ENCODE peak calls at places on chromosomes 16 and 17, in five cellular contexts. Q, B, A, J and H are unnamed samples.
A peak's percentile ranks its signal among the peaks of the same experiment; 100 is the strongest.

GRCh38 chr17:56939869-56940484 is 20.9 kb downstream of the COIL start:
- DNase-seq in Q (peak; percentile 61), B (no peak), A (peak; percentile 80), J (no peak), H (no peak)

GRCh38 chr16:85284138-85284897 is 172.0 kb upstream of the CIBAR2 start:
- DNase-seq in Q (no peak), B (no peak), A (no peak), J (no peak), H (no peak)

GRCh38 chr17:34378664-34379101 is 15.7 kb upstream of the CCL1 start:
- DNase-seq in Q (no peak), B (peak; percentile 28), A (no peak), J (no peak), H (no peak)

GRCh38 chr16:74760007-74760767 is 14.4 kb downstream of the FA2H start:
- DNase-seq in Q (no peak), B (no peak), A (peak; percentile 84), J (no peak), H (no peak)

GRCh38 chr17:2192367-2193028 is 111.1 kb downstream of the SMG6 start:
- DNase-seq in Q (peak; percentile 52), B (peak; percentile 19), A (peak; percentile 54), J (peak; percentile 81), H (no peak)

GRCh38 chr16:4358831-4359561 is 7.9 kb upstream of the PAM16 start:
- DNase-seq in Q (peak; percentile 38), B (peak; percentile 59), A (peak; percentile 69), J (peak; percentile 83), H (peak; percentile 44)

GRCh38 chr17:39979021-39979660 is 1.5 kb upstream of the PSMD3 start:
- DNase-seq in Q (no peak), B (no peak), A (no peak), J (no peak), H (no peak)

GRCh38 chr16:8173111-8173644 is 417.1 kb downstream of the TMEM114 start:
- DNase-seq in Q (peak; percentile 80), B (peak; percentile 68), A (peak; percentile 74), J (no peak), H (no peak)

GRCh38 chr17:80263253-80264047 is 2.8 kb downstream of the RNF213 start:
- DNase-seq in Q (peak; percentile 97), B (peak; percentile 94), A (peak; percentile 66), J (peak; percentile 86), H (peak; percentile 76)

GRCh38 chr16:985237-985636 is 3.7 kb downstream of the SOX8 start:
- DNase-seq in Q (no peak), B (no peak), A (no peak), J (no peak), H (no peak)

GRCh38 chr17:33973491-33973890 is 281.6 kb upstream of the CCL2 start:
- DNase-seq in Q (no peak), B (no peak), A (no peak), J (no peak), H (no peak)

GRCh38 chr17:81950501-81950900 is 3.5 kb upstream of the MYADML2 start:
- DNase-seq in Q (no peak), B (no peak), A (no peak), J (no peak), H (no peak)

GRCh38 chr16:35414139-35414538 is 1954.7 kb downstream of the TP53TG3F start:
- DNase-seq in Q (no peak), B (no peak), A (no peak), J (no peak), H (no peak)

GRCh38 chr17:64146418-64147109 is 16.6 kb upstream of the ERN1 start:
- DNase-seq in Q (peak; percentile 46), B (peak; percentile 60), A (peak; percentile 31), J (no peak), H (peak; percentile 64)

GRCh38 chr16:77171750-77172635 is 19.0 kb upstream of the MON1B start:
- DNase-seq in Q (peak; percentile 54), B (no peak), A (peak; percentile 65), J (no peak), H (no peak)

GRCh38 chr16:3187798-3188674 is at the start of gene OR1F1:
- DNase-seq in Q (no peak), B (no peak), A (peak; percentile 69), J (peak; percentile 64), H (no peak)

GRCh38 chr17:35127751-35128514 is 6.5 kb downstream of the FNDC8 start:
- DNase-seq in Q (no peak), B (no peak), A (no peak), J (no peak), H (no peak)

GRCh38 chr17:55745258-55745657 is 5.6 kb upstream of the PCTP start:
- DNase-seq in Q (no peak), B (no peak), A (no peak), J (no peak), H (no peak)

GRCh38 chr17:7403902-7404736 is at the start of gene TMEM256:
- DNase-seq in Q (peak; percentile 100), B (peak; percentile 99), A (peak; percentile 98), J (peak; percentile 94), H (peak; percentile 98)

GRCh38 chr16:49588729-49589384 is 215.3 kb downstream of the C16orf78 start:
- DNase-seq in Q (no peak), B (no peak), A (no peak), J (no peak), H (no peak)

GRCh38 chr16:31149894-31150890 is at the start of gene PRSS36:
- DNase-seq in Q (no peak), B (peak; percentile 35), A (no peak), J (no peak), H (no peak)

GRCh38 chr17:13757871-13758270 is 156.1 kb upstream of the HS3ST3A1 start:
- DNase-seq in Q (no peak), B (no peak), A (no peak), J (no peak), H (no peak)

GRCh38 chr17:57984226-57984890 is 3.7 kb downstream of the VEZF1 start:
- DNase-seq in Q (no peak), B (no peak), A (no peak), J (no peak), H (no peak)

GRCh38 chr16:71711789-71712188 is 12.7 kb downstream of the PHLPP2 start:
- DNase-seq in Q (peak; percentile 39), B (no peak), A (no peak), J (no peak), H (no peak)

GRCh38 chr16:71707199-71707598 is 17.3 kb downstream of the PHLPP2 start:
- DNase-seq in Q (no peak), B (no peak), A (no peak), J (no peak), H (no peak)

GRCh38 chr16:71709231-71709781 is 15.2 kb downstream of the PHLPP2 start:
- DNase-seq in Q (peak; percentile 89), B (no peak), A (no peak), J (no peak), H (no peak)

GRCh38 chr16:71708696-71709095 is 15.8 kb downstream of the PHLPP2 start:
- DNase-seq in Q (no peak), B (no peak), A (no peak), J (no peak), H (no peak)

GRCh38 chr16:71712501-71712900 is 12.0 kb downstream of the PHLPP2 start:
- DNase-seq in Q (no peak), B (no peak), A (no peak), J (no peak), H (no peak)
- H3K27ac ChIP-seq in Q (no peak overlapping the region), B (no peak overlapping the region), A (no peak overlapping the region), J (no peak overlapping the region), H (no peak overlapping the region)

GRCh38 chr17:12731839-12732238 is 57.5 kb upstream of the ARHGAP44 start:
- DNase-seq in Q (no peak), B (no peak), A (no peak), J (no peak), H (no peak)

GRCh38 chr17:12732366-12732765 is 56.9 kb upstream of the ARHGAP44 start:
- DNase-seq in Q (no peak), B (no peak), A (no peak), J (no peak), H (no peak)

GRCh38 chr17:12737740-12738469 is 51.4 kb upstream of the ARHGAP44 start:
- DNase-seq in Q (no peak), B (no peak), A (no peak), J (no peak), H (no peak)

GRCh38 chr17:12736526-12736925 is 52.8 kb upstream of the ARHGAP44 start:
- DNase-seq in Q (peak; percentile 68), B (no peak), A (no peak), J (no peak), H (no peak)

GRCh38 chr17:12734852-12735430 is 54.4 kb upstream of the ARHGAP44 start:
- DNase-seq in Q (peak; percentile 84), B (no peak), A (no peak), J (no peak), H (no peak)
- H3K27ac ChIP-seq in Q (peak overlapping the region; percentile 39), B (no peak overlapping the region), A (no peak overlapping the region), J (no peak overlapping the region), H (no peak overlapping the region)

GRCh38 chr16:11255737-11256656 is at the start of gene SOCS1:
- DNase-seq in Q (peak; percentile 83), B (peak; percentile 88), A (peak; percentile 83), J (peak; percentile 92), H (peak; percentile 78)

GRCh38 chr16:11253009-11253994 is 2.7 kb downstream of the SOCS1 start:
- DNase-seq in Q (no peak), B (no peak), A (no peak), J (peak; percentile 58), H (no peak)

GRCh38 chr16:11254913-11255736 is 879 bp downstream of the SOCS1 start:
- DNase-seq in Q (peak; percentile 47), B (peak; percentile 60), A (peak; percentile 49), J (peak; percentile 84), H (no peak)

GRCh38 chr16:11252482-11252931 is 3.5 kb downstream of the SOCS1 start:
- DNase-seq in Q (no peak), B (no peak), A (no peak), J (no peak), H (no peak)

GRCh38 chr16:11253995-11254912 is 1.8 kb downstream of the SOCS1 start:
- DNase-seq in Q (no peak), B (no peak), A (no peak), J (no peak), H (no peak)
- H3K27ac ChIP-seq in Q (peak overlapping the region; percentile 80), B (peak overlapping the region; percentile 96), A (no peak overlapping the region), J (peak overlapping the region; percentile 70), H (no peak overlapping the region)

DNA sequence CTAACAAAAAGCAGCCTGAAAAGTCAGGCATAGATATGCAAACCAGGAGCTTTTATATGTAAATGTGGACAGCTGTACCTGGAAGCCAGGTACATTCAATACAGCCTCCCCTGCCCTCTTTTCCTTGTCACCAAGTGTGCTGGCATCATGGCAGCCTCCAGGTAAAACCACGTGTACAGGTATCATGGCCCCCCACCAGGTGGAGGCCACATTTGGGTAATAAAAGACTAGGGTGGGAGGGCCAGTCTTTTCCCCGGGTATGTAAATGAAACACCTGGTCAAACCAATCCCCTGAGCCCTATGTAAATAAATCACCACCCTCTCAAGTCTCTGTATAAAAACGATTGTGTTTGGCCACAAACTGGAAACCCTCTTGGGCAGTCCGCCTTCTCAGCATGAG is 226.4 kb upstream of the GOT2 start:
- DNase-seq in Q (no peak), B (no peak), A (no peak), J (no peak), H (no peak)
- H3K27ac ChIP-seq in Q (no peak overlapping the region), B (no peak overlapping the region), A (no peak overlapping the region), J (no peak overlapping the region), H (no peak overlapping the region)